ENCODE peak calls at places on chromosomes 2 and 18, in four cellular contexts. H is body of pancreas, Y is left ventricle myocardium inferior, L is PC-3. Z is an unnamed sample.

GRCh38 chr2:44459754-44460153 is 98.0 kb downstream of the CAMKMT start:
- DNase-seq in H (no peak), Y (no peak), L (no peak), Z (no peak)

GRCh38 chr2:160651416-160652200 is 158.0 kb upstream of the RBMS1 start:
- DNase-seq in H (no peak), Y (no peak), L (peak; percentile 39), Z (no peak)

GRCh38 chr18:13265901-13266207 is 47.3 kb downstream of the LDLRAD4 start:
- DNase-seq in H (no peak), Y (no peak), L (no peak), Z (no peak)

GRCh38 chr2:137677466-137677865 is 286.8 kb upstream of the HNMT start:
- DNase-seq in H (no peak), Y (no peak), L (no peak), Z (no peak)

GRCh38 chr2:152647417-152648010 is 69.7 kb downstream of the PRPF40A start:
- DNase-seq in H (peak; percentile 92), Y (peak; percentile 63), L (no peak), Z (peak; percentile 39)

GRCh38 chr2:13581471-13581870 is 864.7 kb downstream of the TRIB2 start:
- DNase-seq in H (peak; percentile 8), Y (no peak), L (peak; percentile 23), Z (peak; percentile 4)

GRCh38 chr2:56369316-56369715 is 185.5 kb downstream of the CCDC85A start:
- DNase-seq in H (no peak), Y (no peak), L (peak; percentile 29), Z (no peak)

GRCh38 chr2:34102359-34102758 is 503.3 kb upstream of the FAM98A start:
- DNase-seq in H (no peak), Y (no peak), L (peak; percentile 10), Z (peak; percentile 15)

GRCh38 chr18:49948975-49949374 is 135.6 kb upstream of the ACAA2 start:
- DNase-seq in H (no peak), Y (no peak), L (no peak), Z (no peak)

GRCh38 chr2:222305510-222306392 is 7.0 kb upstream of the PAX3 start:
- DNase-seq in H (peak; percentile 39), Y (no peak), L (no peak), Z (peak; percentile 65)

GRCh38 chr2:75238670-75239330 is 39.5 kb upstream of the TACR1 start:
- DNase-seq in H (no peak), Y (no peak), L (peak; percentile 84), Z (peak; percentile 72)

GRCh38 chr2:178111743-178112142 is 494 bp upstream of the RBM45 start:
- DNase-seq in H (no peak), Y (no peak), L (no peak), Z (no peak)

GRCh38 chr2:56102098-56102497 is 81.7 kb upstream of the CCDC85A start:
- DNase-seq in H (no peak), Y (no peak), L (no peak), Z (no peak)

GRCh38 chr2:71690231-71690834 is 237.0 kb downstream of the DYSF start:
- DNase-seq in H (no peak), Y (no peak), L (no peak), Z (no peak)

GRCh38 chr2:113822087-113822805 is 65.8 kb upstream of the SLC35F5 start:
- DNase-seq in H (no peak), Y (no peak), L (no peak), Z (no peak)

GRCh38 chr2:218885981-218886447 is 5.4 kb downstream of the WNT10A start:
- DNase-seq in H (no peak), Y (no peak), L (no peak), Z (no peak)

GRCh38 chr2:230658877-230659652 is 53.6 kb upstream of the CAB39 start:
- DNase-seq in H (no peak), Y (no peak), L (no peak), Z (no peak)

GRCh38 chr2:20509766-20510490 is 63.1 kb downstream of the RHOB start:
- DNase-seq in H (peak; percentile 54), Y (no peak), L (no peak), Z (peak; percentile 29)

GRCh38 chr18:11488175-11488574 is 121.2 kb upstream of the SLC35G4 start:
- DNase-seq in H (no peak), Y (no peak), L (no peak), Z (no peak)

GRCh38 chr2:3849213-3849612 is 145.8 kb downstream of the DCDC2C start:
- DNase-seq in H (no peak), Y (no peak), L (no peak), Z (no peak)

GRCh38 chr2:696463-696862 is 19.3 kb upstream of the TMEM18 start:
- DNase-seq in H (no peak), Y (no peak), L (no peak), Z (no peak)

GRCh38 chr2:136319227-136319626 is 201.3 kb upstream of the CXCR4 start:
- DNase-seq in H (no peak), Y (no peak), L (no peak), Z (no peak)

GRCh38 chr2:16104345-16105177 is 164.2 kb downstream of the MYCN start:
- DNase-seq in H (no peak), Y (no peak), L (peak; percentile 2), Z (no peak)

GRCh38 chr2:43841949-43842865 is 3.4 kb downstream of the ABCG8 start:
- DNase-seq in H (no peak), Y (no peak), L (no peak), Z (no peak)

GRCh38 chr2:11692966-11693521 is 23.0 kb upstream of the NTSR2 start:
- DNase-seq in H (peak; percentile 93), Y (no peak), L (peak; percentile 89), Z (peak; percentile 80)

GRCh38 chr2:232527905-232528470 is 2.0 kb downstream of the CHRND start:
- DNase-seq in H (no peak), Y (no peak), L (no peak), Z (no peak)

GRCh38 chr18:832085-832681 is 20.1 kb upstream of the YES1 start:
- DNase-seq in H (peak; percentile 18), Y (peak; percentile 17), L (no peak), Z (peak; percentile 49)

GRCh38 chr18:69998523-69998987 is 50.9 kb upstream of the CD226 start:
- DNase-seq in H (no peak), Y (no peak), L (no peak), Z (peak; percentile 45)

GRCh38 chr2:223618172-223619035 is 16.2 kb upstream of the SCG2 start:
- DNase-seq in H (no peak), Y (no peak), L (no peak), Z (no peak)

GRCh38 chr2:176002684-176003225 is 688 bp upstream of the LNPK start:
- DNase-seq in H (peak; percentile 35), Y (no peak), L (peak; percentile 22), Z (no peak)

GRCh38 chr2:144965172-144965571 is 445.3 kb upstream of the ZEB2 start:
- DNase-seq in H (no peak), Y (no peak), L (no peak), Z (no peak)

GRCh38 chr2:201696151-201696659 is 2.2 kb downstream of the MPP4 start:
- DNase-seq in H (no peak), Y (no peak), L (peak; percentile 83), Z (no peak)

GRCh38 chr18:55853268-55853667 is 265.3 kb upstream of the TCF4 start:
- DNase-seq in H (no peak), Y (no peak), L (no peak), Z (no peak)

GRCh38 chr2:241894056-241894641 is 24.6 kb downstream of the RTP5 start:
- DNase-seq in H (peak; percentile 82), Y (no peak), L (no peak), Z (no peak)

GRCh38 chr18:54780970-54781369 is 47.3 kb upstream of the RAB27B start:
- DNase-seq in H (no peak), Y (no peak), L (no peak), Z (no peak)

GRCh38 chr18:2746274-2746673 is 90.7 kb downstream of the SMCHD1 start:
- DNase-seq in H (no peak), Y (no peak), L (no peak), Z (no peak)
- H3K36me3 ChIP-seq in H (no peaks in the 10 kb centered on the region), Y (peaks cover 84% of the 10 kb centered on the region), L (peaks cover 71% of the 10 kb centered on the region), Z (peaks cover 81% of the 10 kb centered on the region)

GRCh38 chr2:237967463-237967871 is 653 bp downstream of the UBE2F start:
- DNase-seq in H (peak; percentile 48), Y (peak; percentile 25), L (peak; percentile 11), Z (peak; percentile 49)

GRCh38 chr2:237966565-237967462 is at the start of gene UBE2F:
- DNase-seq in H (peak; percentile 97), Y (peak; percentile 98), L (peak; percentile 98), Z (peak; percentile 98)

GRCh38 chr2:237964194-237964577 is 2.6 kb upstream of the UBE2F start:
- DNase-seq in H (no peak), Y (no peak), L (no peak), Z (no peak)

GRCh38 chr2:237964578-237965404 is 2.0 kb upstream of the UBE2F start:
- DNase-seq in H (peak; percentile 26), Y (no peak), L (peak; percentile 88), Z (peak; percentile 94)

GRCh38 chr2:237966250-237966564 is 607 bp upstream of the UBE2F start:
- DNase-seq in H (no peak), Y (no peak), L (no peak), Z (no peak)
- H3K27ac ChIP-seq in H (peak overlapping the region; percentile 39), Y (peak overlapping the region; percentile 74), L (peak overlapping the region; percentile 95), Z (no peak overlapping the region)

GRCh38 chr2:159088906-159089305 is 120.5 kb downstream of the TANC1 start:
- DNase-seq in H (no peak), Y (no peak), L (no peak), Z (no peak)

GRCh38 chr2:159089543-159089942 is 121.1 kb downstream of the TANC1 start:
- DNase-seq in H (no peak), Y (peak; percentile 53), L (no peak), Z (no peak)

GRCh38 chr2:159091981-159092380 is 123.5 kb downstream of the TANC1 start:
- DNase-seq in H (no peak), Y (no peak), L (peak; percentile 37), Z (no peak)

GRCh38 chr2:159091381-159091780 is 122.9 kb downstream of the TANC1 start:
- DNase-seq in H (no peak), Y (no peak), L (peak; percentile 70), Z (no peak)

GRCh38 chr2:159090514-159091201 is 122.2 kb downstream of the TANC1 start:
- DNase-seq in H (no peak), Y (no peak), L (no peak), Z (peak; percentile 37)
- H3K4me1 ChIP-seq in H (peaks cover 47% of the 10 kb centered on the region), Y (peaks cover 98% of the 10 kb centered on the region), L (peaks cover 45% of the 10 kb centered on the region), Z (peaks cover 41% of the 10 kb centered on the region)

DNA sequence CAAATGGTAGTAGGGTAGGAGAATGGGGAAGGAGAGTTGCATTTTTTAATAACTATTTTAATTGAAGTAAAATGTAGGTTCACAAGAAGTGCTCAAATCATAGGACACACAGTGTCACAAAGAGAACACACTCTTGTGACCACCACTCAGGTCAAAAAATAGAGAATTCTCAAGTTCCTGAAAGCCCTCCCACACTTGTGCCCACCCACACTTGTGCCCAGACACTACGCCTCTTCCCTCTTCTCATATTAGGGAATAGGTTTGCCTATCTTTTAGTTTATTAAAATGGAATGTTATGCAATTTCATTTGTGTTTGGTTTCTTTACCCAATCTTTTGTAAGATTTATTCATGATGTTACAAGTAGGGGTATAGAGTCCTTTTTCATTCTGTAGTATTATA is 67.2 kb downstream of the UGGT1 start:
- DNase-seq in H (no peak), Y (no peak), L (no peak), Z (no peak)
- H3K36me3 ChIP-seq in H (peaks cover 9% of the 10 kb centered on the region), Y (peaks cover 64% of the 10 kb centered on the region), L (peaks cover 53% of the 10 kb centered on the region), Z (peaks cover 16% of the 10 kb centered on the region)